ENCODE peak calls at places on chromosomes 7 and 10, in eight cellular contexts. A, X, V, D, Q, Y, K and L are unnamed samples.

GRCh38 chr10:29858352-29859267 is 200.8 kb downstream of the JCAD start:
- DNase-seq in A (no peak), X (peak), V (no peak), D (no peak), Q (no peak), Y (peak), K (no peak), L (no peak)

GRCh38 chr10:63521389-63522128 is at the start of gene REEP3:
- DNase-seq in A (peak), X (peak), V (peak), D (peak), Q (peak), Y (peak), K (peak), L (peak)

GRCh38 chr7:107711301-107711700 is 32.6 kb upstream of the CBLL1 start:
- DNase-seq in A (no peak), X (peak), V (no peak), D (no peak), Q (no peak), Y (peak), K (no peak), L (no peak)

GRCh38 chr10:33122014-33122788 is 164.2 kb upstream of the ITGB1 start:
- DNase-seq in A (no peak), X (peak), V (no peak), D (no peak), Q (no peak), Y (no peak), K (no peak), L (no peak)

GRCh38 chr10:96496281-96496925 is 17.3 kb downstream of the TLL2 start:
- DNase-seq in A (no peak), X (peak), V (no peak), D (no peak), Q (no peak), Y (peak), K (no peak), L (no peak)

GRCh38 chr7:4049202-4049601 is 632.9 kb upstream of the FOXK1 start:
- DNase-seq in A (no peak), X (no peak), V (no peak), D (no peak), Q (no peak), Y (no peak), K (no peak), L (no peak)

GRCh38 chr10:62684911-62685310 is 119.6 kb upstream of the ADO start:
- DNase-seq in A (no peak), X (no peak), V (no peak), D (no peak), Q (no peak), Y (no peak), K (no peak), L (no peak)

GRCh38 chr10:128725531-128725930 is 599.3 kb upstream of the MKI67 start:
- DNase-seq in A (no peak), X (no peak), V (no peak), D (no peak), Q (no peak), Y (no peak), K (no peak), L (no peak)

GRCh38 chr10:6504296-6504695 is 75.8 kb downstream of the PRKCQ start:
- DNase-seq in A (no peak), X (no peak), V (no peak), D (no peak), Q (no peak), Y (peak), K (no peak), L (no peak)

GRCh38 chr7:29359480-29360093 is 165.0 kb downstream of the CHN2 start:
- DNase-seq in A (no peak), X (no peak), V (peak), D (no peak), Q (no peak), Y (no peak), K (no peak), L (no peak)

GRCh38 chr7:45000096-45001032 is at the start of gene CCM2:
- DNase-seq in A (peak), X (peak), V (peak), D (no peak), Q (no peak), Y (peak), K (no peak), L (no peak)